ENCODE peak calls at places on chromosomes 11 and 22, in nine cellular contexts. One of them, this sample, is unnamed.

GRCh38 chr22:32574397-32574796 is 99.8 kb downstream of the FBXO7 start:
- DNase-seq in SK-N-SH: no peak
- DNase-seq in esophagus muscularis mucosa: no peak
- DNase-seq in endodermal cell: no peak
- DNase-seq in PC-3: no peak
- DNase-seq in endothelial cell: no peak
- DNase-seq in psoas muscle: no peak
- DNase-seq in CD4-positive, alpha-beta T cell: no peak
- DNase-seq in IMR-90: no peak
- DNase-seq in this sample: peak; percentile 58

GRCh38 chr11:19436932-19437331 is 196.2 kb upstream of the E2F8 start:
- DNase-seq in CD4-positive, alpha-beta T cell: no peak
- DNase-seq in PC-3: no peak
- DNase-seq in esophagus muscularis mucosa: no peak
- DNase-seq in endodermal cell: no peak
- DNase-seq in psoas muscle: no peak
- DNase-seq in IMR-90: no peak
- DNase-seq in SK-N-SH: no peak
- DNase-seq in endothelial cell: no peak
- DNase-seq in this sample: no peak

GRCh38 chr22:29260601-29261315 is 7.0 kb downstream of the RHBDD3 start:
- DNase-seq in CD4-positive, alpha-beta T cell: no peak
- DNase-seq in PC-3: no peak
- DNase-seq in endodermal cell: no peak
- DNase-seq in esophagus muscularis mucosa: no peak
- DNase-seq in IMR-90: no peak
- DNase-seq in psoas muscle: no peak
- DNase-seq in endothelial cell: no peak
- DNase-seq in SK-N-SH: peak; percentile 39
- DNase-seq in this sample: no peak

GRCh38 chr11:97022942-97023341 is 633.1 kb downstream of the JRKL start:
- DNase-seq in CD4-positive, alpha-beta T cell: no peak
- DNase-seq in IMR-90: no peak
- DNase-seq in endothelial cell: no peak
- DNase-seq in PC-3: no peak
- DNase-seq in psoas muscle: no peak
- DNase-seq in endodermal cell: no peak
- DNase-seq in SK-N-SH: no peak
- DNase-seq in esophagus muscularis mucosa: no peak
- DNase-seq in this sample: no peak

GRCh38 chr22:33971561-33971961 is 51.3 kb upstream of the LARGE1 start:
- DNase-seq in IMR-90: no peak
- DNase-seq in CD4-positive, alpha-beta T cell: no peak
- DNase-seq in psoas muscle: no peak
- DNase-seq in SK-N-SH: no peak
- DNase-seq in PC-3: no peak
- DNase-seq in endothelial cell: no peak
- DNase-seq in esophagus muscularis mucosa: no peak
- DNase-seq in endodermal cell: no peak
- DNase-seq in this sample: no peak

GRCh38 chr11:59659981-59660380 is 8.9 kb downstream of the PATL1 start:
- DNase-seq in IMR-90: no peak
- DNase-seq in endodermal cell: no peak
- DNase-seq in psoas muscle: no peak
- DNase-seq in SK-N-SH: no peak
- DNase-seq in CD4-positive, alpha-beta T cell: no peak
- DNase-seq in esophagus muscularis mucosa: no peak
- DNase-seq in PC-3: no peak
- DNase-seq in endothelial cell: no peak
- DNase-seq in this sample: no peak

GRCh38 chr11:8807544-8808225 is 103.3 kb upstream of the AKIP1 start:
- DNase-seq in IMR-90: peak; percentile 93
- DNase-seq in endothelial cell: no peak
- DNase-seq in SK-N-SH: no peak
- DNase-seq in esophagus muscularis mucosa: no peak
- DNase-seq in endodermal cell: no peak
- DNase-seq in CD4-positive, alpha-beta T cell: no peak
- DNase-seq in psoas muscle: peak; percentile 73
- DNase-seq in PC-3: no peak
- DNase-seq in this sample: peak; percentile 61

GRCh38 chr11:123475478-123475877 is 45.4 kb downstream of the GRAMD1B start:
- DNase-seq in SK-N-SH: peak; percentile 26
- DNase-seq in endothelial cell: peak; percentile 18
- DNase-seq in esophagus muscularis mucosa: no peak
- DNase-seq in PC-3: peak; percentile 72
- DNase-seq in endodermal cell: peak; percentile 60
- DNase-seq in psoas muscle: no peak
- DNase-seq in CD4-positive, alpha-beta T cell: no peak
- DNase-seq in IMR-90: peak; percentile 57
- DNase-seq in this sample: peak; percentile 67

GRCh38 chr11:47536925-47537324 is 16.0 kb downstream of the CELF1 start:
- DNase-seq in endodermal cell: no peak
- DNase-seq in PC-3: no peak
- DNase-seq in IMR-90: no peak
- DNase-seq in esophagus muscularis mucosa: no peak
- DNase-seq in psoas muscle: no peak
- DNase-seq in endothelial cell: no peak
- DNase-seq in SK-N-SH: no peak
- DNase-seq in CD4-positive, alpha-beta T cell: no peak
- DNase-seq in this sample: no peak

GRCh38 chr11:45774786-45775185 is 30.2 kb upstream of the SLC35C1 start:
- DNase-seq in esophagus muscularis mucosa: no peak
- DNase-seq in endothelial cell: no peak
- DNase-seq in endodermal cell: no peak
- DNase-seq in PC-3: no peak
- DNase-seq in IMR-90: no peak
- DNase-seq in psoas muscle: no peak
- DNase-seq in SK-N-SH: no peak
- DNase-seq in CD4-positive, alpha-beta T cell: no peak
- DNase-seq in this sample: no peak

GRCh38 chr11:83852012-83852411 is 565.8 kb upstream of the CCDC90B start:
- DNase-seq in endothelial cell: no peak
- DNase-seq in CD4-positive, alpha-beta T cell: no peak
- DNase-seq in SK-N-SH: no peak
- DNase-seq in psoas muscle: no peak
- DNase-seq in IMR-90: no peak
- DNase-seq in PC-3: no peak
- DNase-seq in esophagus muscularis mucosa: no peak
- DNase-seq in endodermal cell: no peak
- DNase-seq in this sample: no peak

GRCh38 chr22:50678651-50679521 is 6.3 kb downstream of the SHANK3 start:
- DNase-seq in PC-3: no peak
- DNase-seq in CD4-positive, alpha-beta T cell: no peak
- DNase-seq in SK-N-SH: peak; percentile 11
- DNase-seq in IMR-90: no peak
- DNase-seq in endothelial cell: no peak
- DNase-seq in psoas muscle: no peak
- DNase-seq in endodermal cell: no peak
- DNase-seq in esophagus muscularis mucosa: no peak
- DNase-seq in this sample: peak; percentile 3

GRCh38 chr11:111836766-111837165 is 34.6 kb downstream of the ALG9 start:
- DNase-seq in IMR-90: peak; percentile 52
- DNase-seq in esophagus muscularis mucosa: no peak
- DNase-seq in SK-N-SH: no peak
- DNase-seq in psoas muscle: no peak
- DNase-seq in PC-3: peak; percentile 61
- DNase-seq in endothelial cell: no peak
- DNase-seq in CD4-positive, alpha-beta T cell: no peak
- DNase-seq in endodermal cell: no peak
- DNase-seq in this sample: no peak

GRCh38 chr22:44247346-44247745 is 65.4 kb downstream of the SHISAL1 start:
- DNase-seq in endothelial cell: no peak
- DNase-seq in IMR-90: no peak
- DNase-seq in CD4-positive, alpha-beta T cell: no peak
- DNase-seq in endodermal cell: no peak
- DNase-seq in SK-N-SH: no peak
- DNase-seq in esophagus muscularis mucosa: peak; percentile 53
- DNase-seq in psoas muscle: no peak
- DNase-seq in PC-3: no peak
- DNase-seq in this sample: no peak

GRCh38 chr22:43006753-43007152 is 8.2 kb downstream of the PACSIN2 start:
- DNase-seq in PC-3: no peak
- DNase-seq in IMR-90: no peak
- DNase-seq in endothelial cell: no peak
- DNase-seq in psoas muscle: no peak
- DNase-seq in esophagus muscularis mucosa: no peak
- DNase-seq in endodermal cell: no peak
- DNase-seq in SK-N-SH: no peak
- DNase-seq in CD4-positive, alpha-beta T cell: no peak
- DNase-seq in this sample: peak; percentile 34

GRCh38 chr11:73353422-73353821 is 22.8 kb upstream of the RELT start:
- DNase-seq in CD4-positive, alpha-beta T cell: no peak
- DNase-seq in PC-3: no peak
- DNase-seq in endothelial cell: no peak
- DNase-seq in IMR-90: no peak
- DNase-seq in esophagus muscularis mucosa: no peak
- DNase-seq in SK-N-SH: no peak
- DNase-seq in psoas muscle: no peak
- DNase-seq in endodermal cell: no peak
- DNase-seq in this sample: no peak

GRCh38 chr11:65712633-65713076 is 603 bp downstream of the KAT5 start:
- DNase-seq in endothelial cell: no peak
- DNase-seq in SK-N-SH: no peak
- DNase-seq in esophagus muscularis mucosa: no peak
- DNase-seq in psoas muscle: no peak
- DNase-seq in PC-3: no peak
- DNase-seq in CD4-positive, alpha-beta T cell: no peak
- DNase-seq in IMR-90: no peak
- DNase-seq in endodermal cell: no peak
- DNase-seq in this sample: no peak

GRCh38 chr11:112588252-112588668 is 327.6 kb upstream of the PLET1 start:
- DNase-seq in psoas muscle: peak; percentile 73
- DNase-seq in endodermal cell: peak; percentile 81
- DNase-seq in esophagus muscularis mucosa: peak; percentile 92
- DNase-seq in SK-N-SH: peak; percentile 69
- DNase-seq in IMR-90: peak; percentile 77
- DNase-seq in CD4-positive, alpha-beta T cell: peak; percentile 7
- DNase-seq in endothelial cell: peak; percentile 51
- DNase-seq in PC-3: peak; percentile 90
- DNase-seq in this sample: peak; percentile 74

GRCh38 chr22:17957683-17958082 is 66.7 kb downstream of the MICAL3 start:
- DNase-seq in IMR-90: peak; percentile 67
- DNase-seq in esophagus muscularis mucosa: no peak
- DNase-seq in SK-N-SH: no peak
- DNase-seq in endodermal cell: no peak
- DNase-seq in endothelial cell: no peak
- DNase-seq in PC-3: no peak
- DNase-seq in psoas muscle: no peak
- DNase-seq in CD4-positive, alpha-beta T cell: no peak
- DNase-seq in this sample: no peak

GRCh38 chr11:125869526-125869925 is 17.9 kb upstream of the HYLS1 start:
- DNase-seq in SK-N-SH: no peak
- DNase-seq in psoas muscle: no peak
- DNase-seq in CD4-positive, alpha-beta T cell: no peak
- DNase-seq in IMR-90: no peak
- DNase-seq in endodermal cell: no peak
- DNase-seq in endothelial cell: no peak
- DNase-seq in esophagus muscularis mucosa: no peak
- DNase-seq in PC-3: no peak
- DNase-seq in this sample: no peak
- TF ChIP-seq CTCF in SK-N-SH: peak; percentile 33
- TF ChIP-seq CTCF in psoas muscle: no peak
- TF ChIP-seq CTCF in CD4-positive, alpha-beta T cell: no peak
- TF ChIP-seq CTCF in IMR-90: no peak
- TF ChIP-seq CTCF in endodermal cell: peak; percentile 34
- TF ChIP-seq CTCF in endothelial cell: no peak
- TF ChIP-seq CTCF in esophagus muscularis mucosa: no peak
- TF ChIP-seq CTCF in PC-3: no peak
- TF ChIP-seq CTCF in this sample: no peak

GRCh38 chr11:115502636-115503082 is 1.6 kb downstream of the CADM1 start:
- DNase-seq in SK-N-SH: no peak
- DNase-seq in CD4-positive, alpha-beta T cell: no peak
- DNase-seq in psoas muscle: peak; percentile 43
- DNase-seq in endothelial cell: peak; percentile 9
- DNase-seq in IMR-90: no peak
- DNase-seq in PC-3: no peak
- DNase-seq in endodermal cell: no peak
- DNase-seq in esophagus muscularis mucosa: no peak
- DNase-seq in this sample: no peak

GRCh38 chr11:115501895-115502589 is 2.2 kb downstream of the CADM1 start:
- DNase-seq in esophagus muscularis mucosa: no peak
- DNase-seq in psoas muscle: no peak
- DNase-seq in CD4-positive, alpha-beta T cell: no peak
- DNase-seq in endodermal cell: no peak
- DNase-seq in endothelial cell: peak; percentile 10
- DNase-seq in SK-N-SH: peak; percentile 42
- DNase-seq in IMR-90: peak; percentile 21
- DNase-seq in PC-3: no peak
- DNase-seq in this sample: no peak

GRCh38 chr11:115504279-115505158 is at the start of gene CADM1:
- DNase-seq in IMR-90: peak; percentile 95
- DNase-seq in esophagus muscularis mucosa: no peak
- DNase-seq in psoas muscle: peak; percentile 96
- DNase-seq in PC-3: peak; percentile 74
- DNase-seq in endodermal cell: peak; percentile 99
- DNase-seq in CD4-positive, alpha-beta T cell: peak; percentile 63
- DNase-seq in endothelial cell: peak; percentile 97
- DNase-seq in SK-N-SH: peak; percentile 96
- DNase-seq in this sample: peak; percentile 97

GRCh38 chr11:115503886-115504278 is 333 bp downstream of the CADM1 start:
- DNase-seq in CD4-positive, alpha-beta T cell: no peak
- DNase-seq in esophagus muscularis mucosa: no peak
- DNase-seq in SK-N-SH: peak; percentile 64
- DNase-seq in endothelial cell: no peak
- DNase-seq in IMR-90: no peak
- DNase-seq in psoas muscle: no peak
- DNase-seq in endodermal cell: no peak
- DNase-seq in PC-3: no peak
- DNase-seq in this sample: no peak

GRCh38 chr11:115503083-115503885 is 931 bp downstream of the CADM1 start:
- DNase-seq in PC-3: peak; percentile 34
- DNase-seq in SK-N-SH: peak; percentile 74
- DNase-seq in psoas muscle: peak; percentile 83
- DNase-seq in endodermal cell: peak; percentile 87
- DNase-seq in CD4-positive, alpha-beta T cell: no peak
- DNase-seq in esophagus muscularis mucosa: no peak
- DNase-seq in IMR-90: peak; percentile 71
- DNase-seq in endothelial cell: peak; percentile 69
- DNase-seq in this sample: peak; percentile 72
- TF ChIP-seq CTCF in PC-3: no peak
- TF ChIP-seq CTCF in SK-N-SH: peak; percentile 40
- TF ChIP-seq CTCF in psoas muscle: peak; percentile 45
- TF ChIP-seq CTCF in endodermal cell: peak; percentile 57
- TF ChIP-seq CTCF in CD4-positive, alpha-beta T cell: no peak
- TF ChIP-seq CTCF in esophagus muscularis mucosa: peak; percentile 48
- TF ChIP-seq CTCF in IMR-90: peak; percentile 67
- TF ChIP-seq CTCF in endothelial cell: no peak
- TF ChIP-seq CTCF in this sample: peak; percentile 55

GRCh38 chr11:64100345-64100744 is 64.6 kb downstream of the FLRT1 start:
- DNase-seq in endothelial cell: no peak
- DNase-seq in psoas muscle: no peak
- DNase-seq in IMR-90: no peak
- DNase-seq in esophagus muscularis mucosa: no peak
- DNase-seq in PC-3: no peak
- DNase-seq in CD4-positive, alpha-beta T cell: no peak
- DNase-seq in SK-N-SH: no peak
- DNase-seq in endodermal cell: peak; percentile 78
- DNase-seq in this sample: no peak
- TF ChIP-seq CTCF in endothelial cell: no peak
- TF ChIP-seq CTCF in psoas muscle: no peak
- TF ChIP-seq CTCF in IMR-90: peak; percentile 13
- TF ChIP-seq CTCF in esophagus muscularis mucosa: no peak
- TF ChIP-seq CTCF in PC-3: peak; percentile 16
- TF ChIP-seq CTCF in CD4-positive, alpha-beta T cell: no peak
- TF ChIP-seq CTCF in SK-N-SH: peak; percentile 17
- TF ChIP-seq CTCF in endodermal cell: peak; percentile 72
- TF ChIP-seq CTCF in this sample: peak; percentile 49

GRCh38 chr11:76629853-76630599 is 40.5 kb downstream of the LRRC32 start:
- DNase-seq in psoas muscle: peak; percentile 82
- DNase-seq in esophagus muscularis mucosa: no peak
- DNase-seq in endodermal cell: no peak
- DNase-seq in endothelial cell: no peak
- DNase-seq in CD4-positive, alpha-beta T cell: no peak
- DNase-seq in PC-3: no peak
- DNase-seq in IMR-90: peak; percentile 18
- DNase-seq in SK-N-SH: no peak
- DNase-seq in this sample: no peak
- TF ChIP-seq CTCF in psoas muscle: no peak
- TF ChIP-seq CTCF in esophagus muscularis mucosa: peak; percentile 22
- TF ChIP-seq CTCF in endodermal cell: no peak
- TF ChIP-seq CTCF in endothelial cell: no peak
- TF ChIP-seq CTCF in CD4-positive, alpha-beta T cell: no peak
- TF ChIP-seq CTCF in PC-3: no peak
- TF ChIP-seq CTCF in IMR-90: no peak
- TF ChIP-seq CTCF in SK-N-SH: no peak
- TF ChIP-seq CTCF in this sample: no peak